ENCODE peak calls at places on chromosomes 1 and 21, in seven cellular contexts. One of them, this sample, is unnamed.

GRCh38 chr1:58650141-58650540 is 49.7 kb downstream of the MYSM1 start:
- DNase-seq in WTC11: no peak
- DNase-seq in K562: no peak
- DNase-seq in SK-N-SH: no peak
- DNase-seq in IMR-90: peak
- DNase-seq in H1: no peak
- DNase-seq in GM12878: no peak
- DNase-seq in this sample: no peak

GRCh38 chr1:187877220-187877619 is 1048.5 kb downstream of the PLA2G4A start:
- DNase-seq in WTC11: no peak
- DNase-seq in K562: no peak
- DNase-seq in SK-N-SH: no peak
- DNase-seq in IMR-90: no peak
- DNase-seq in H1: no peak
- DNase-seq in GM12878: no peak
- DNase-seq in this sample: no peak

GRCh38 chr21:41876396-41876795 is 2.7 kb downstream of the PRDM15 start:
- DNase-seq in WTC11: no peak
- DNase-seq in K562: no peak
- DNase-seq in SK-N-SH: no peak
- DNase-seq in IMR-90: no peak
- DNase-seq in H1: no peak
- DNase-seq in GM12878: no peak
- DNase-seq in this sample: no peak

GRCh38 chr1:177209357-177209756 is 38.6 kb downstream of the BRINP2 start:
- DNase-seq in WTC11: no peak
- DNase-seq in K562: no peak
- DNase-seq in SK-N-SH: no peak
- DNase-seq in IMR-90: peak
- DNase-seq in H1: no peak
- DNase-seq in GM12878: no peak
- DNase-seq in this sample: peak

GRCh38 chr1:156999596-157000320 is 45.8 kb downstream of the ARHGEF11 start:
- DNase-seq in WTC11: no peak
- DNase-seq in K562: no peak
- DNase-seq in SK-N-SH: no peak
- DNase-seq in IMR-90: no peak
- DNase-seq in H1: no peak
- DNase-seq in GM12878: no peak
- DNase-seq in this sample: no peak

GRCh38 chr1:186208405-186209129 is 166.5 kb downstream of the TPR start:
- DNase-seq in WTC11: no peak
- DNase-seq in K562: no peak
- DNase-seq in SK-N-SH: no peak
- DNase-seq in IMR-90: peak
- DNase-seq in H1: no peak
- DNase-seq in GM12878: no peak
- DNase-seq in this sample: no peak

GRCh38 chr1:4140241-4140640 is 240.2 kb upstream of the C1orf174 start:
- DNase-seq in WTC11: no peak
- DNase-seq in K562: no peak
- DNase-seq in SK-N-SH: no peak
- DNase-seq in IMR-90: no peak
- DNase-seq in H1: no peak
- DNase-seq in GM12878: no peak
- DNase-seq in this sample: no peak

GRCh38 chr1:21736876-21737275 is 46.1 kb downstream of the USP48 start:
- DNase-seq in WTC11: no peak
- DNase-seq in K562: no peak
- DNase-seq in SK-N-SH: no peak
- DNase-seq in IMR-90: no peak
- DNase-seq in H1: no peak
- DNase-seq in GM12878: no peak
- DNase-seq in this sample: no peak

GRCh38 chr1:221839794-221840395 is 98.0 kb upstream of the DUSP10 start:
- DNase-seq in WTC11: no peak
- DNase-seq in K562: no peak
- DNase-seq in SK-N-SH: no peak
- DNase-seq in IMR-90: peak
- DNase-seq in H1: no peak
- DNase-seq in GM12878: peak
- DNase-seq in this sample: peak

GRCh38 chr1:168636200-168636599 is 59.8 kb downstream of the XCL1 start:
- DNase-seq in WTC11: no peak
- DNase-seq in K562: no peak
- DNase-seq in SK-N-SH: no peak
- DNase-seq in IMR-90: no peak
- DNase-seq in H1: no peak
- DNase-seq in GM12878: no peak
- DNase-seq in this sample: no peak

GRCh38 chr1:2382621-2383361 is 8.6 kb downstream of the MORN1 start:
- DNase-seq in WTC11: peak
- DNase-seq in K562: peak
- DNase-seq in SK-N-SH: peak
- DNase-seq in IMR-90: no peak
- DNase-seq in H1: no peak
- DNase-seq in GM12878: no peak
- DNase-seq in this sample: peak

GRCh38 chr21:14850394-14850793 is 214.4 kb downstream of the NRIP1 start:
- DNase-seq in WTC11: no peak
- DNase-seq in K562: no peak
- DNase-seq in SK-N-SH: no peak
- DNase-seq in IMR-90: peak
- DNase-seq in H1: no peak
- DNase-seq in GM12878: no peak
- DNase-seq in this sample: no peak

GRCh38 chr1:8814870-8815269 is 2.6 kb downstream of the RERE start:
- DNase-seq in WTC11: no peak
- DNase-seq in K562: peak
- DNase-seq in SK-N-SH: peak
- DNase-seq in IMR-90: no peak
- DNase-seq in H1: no peak
- DNase-seq in GM12878: no peak
- DNase-seq in this sample: no peak

GRCh38 chr1:91844862-91845528 is 41.0 kb downstream of the TGFBR3 start:
- DNase-seq in WTC11: no peak
- DNase-seq in K562: no peak
- DNase-seq in SK-N-SH: no peak
- DNase-seq in IMR-90: peak
- DNase-seq in H1: no peak
- DNase-seq in GM12878: no peak
- DNase-seq in this sample: peak

GRCh38 chr1:20693623-20694022 is 24.2 kb downstream of the KIF17 start:
- DNase-seq in WTC11: no peak
- DNase-seq in K562: no peak
- DNase-seq in SK-N-SH: no peak
- DNase-seq in IMR-90: no peak
- DNase-seq in H1: no peak
- DNase-seq in GM12878: no peak
- DNase-seq in this sample: no peak

GRCh38 chr1:184982002-184982954 is 8.0 kb upstream of the NIBAN1 start:
- DNase-seq in WTC11: peak
- DNase-seq in K562: peak
- DNase-seq in SK-N-SH: peak
- DNase-seq in IMR-90: peak
- DNase-seq in H1: no peak
- DNase-seq in GM12878: no peak
- DNase-seq in this sample: peak

GRCh38 chr1:43056981-43057391 is 98.3 kb upstream of the SLC2A1 start:
- DNase-seq in WTC11: no peak
- DNase-seq in K562: no peak
- DNase-seq in SK-N-SH: no peak
- DNase-seq in IMR-90: peak
- DNase-seq in H1: no peak
- DNase-seq in GM12878: no peak
- DNase-seq in this sample: no peak

GRCh38 chr1:36199934-36200741 is 24.1 kb upstream of the THRAP3 start:
- DNase-seq in WTC11: no peak
- DNase-seq in K562: no peak
- DNase-seq in SK-N-SH: no peak
- DNase-seq in IMR-90: peak
- DNase-seq in H1: no peak
- DNase-seq in GM12878: no peak
- DNase-seq in this sample: no peak

GRCh38 chr1:114455102-114455785 is 55.8 kb downstream of the TRIM33 start:
- DNase-seq in WTC11: no peak
- DNase-seq in K562: no peak
- DNase-seq in SK-N-SH: no peak
- DNase-seq in IMR-90: peak
- DNase-seq in H1: no peak
- DNase-seq in GM12878: no peak
- DNase-seq in this sample: no peak

GRCh38 chr1:62953643-62954042 is 169.7 kb downstream of the ATG4C start:
- DNase-seq in WTC11: no peak
- DNase-seq in K562: no peak
- DNase-seq in SK-N-SH: no peak
- DNase-seq in IMR-90: no peak
- DNase-seq in H1: no peak
- DNase-seq in GM12878: no peak
- DNase-seq in this sample: no peak

GRCh38 chr1:151166506-151166956 is 587 bp downstream of the SCNM1 start:
- DNase-seq in WTC11: no peak
- DNase-seq in K562: no peak
- DNase-seq in SK-N-SH: peak
- DNase-seq in IMR-90: peak
- DNase-seq in H1: no peak
- DNase-seq in GM12878: no peak
- DNase-seq in this sample: peak

GRCh38 chr21:37855568-37856391 is 60.5 kb downstream of the KCNJ6 start:
- DNase-seq in WTC11: no peak
- DNase-seq in K562: no peak
- DNase-seq in SK-N-SH: no peak
- DNase-seq in IMR-90: peak
- DNase-seq in H1: no peak
- DNase-seq in GM12878: no peak
- DNase-seq in this sample: no peak

GRCh38 chr1:27166351-27166802 is 11.5 kb upstream of the SLC9A1 start:
- DNase-seq in WTC11: no peak
- DNase-seq in K562: no peak
- DNase-seq in SK-N-SH: no peak
- DNase-seq in IMR-90: peak
- DNase-seq in H1: no peak
- DNase-seq in GM12878: no peak
- DNase-seq in this sample: no peak

GRCh38 chr1:226882187-226882586 is 11.8 kb downstream of the PSEN2 start:
- DNase-seq in WTC11: no peak
- DNase-seq in K562: no peak
- DNase-seq in SK-N-SH: no peak
- DNase-seq in IMR-90: no peak
- DNase-seq in H1: no peak
- DNase-seq in GM12878: no peak
- DNase-seq in this sample: no peak

GRCh38 chr1:59171788-59172187 is 125.1 kb upstream of the FGGY start:
- DNase-seq in WTC11: no peak
- DNase-seq in K562: no peak
- DNase-seq in SK-N-SH: no peak
- DNase-seq in IMR-90: no peak
- DNase-seq in H1: no peak
- DNase-seq in GM12878: no peak
- DNase-seq in this sample: no peak

GRCh38 chr1:43421976-43422750 is 31.6 kb downstream of the HYI start:
- DNase-seq in WTC11: peak
- DNase-seq in K562: no peak
- DNase-seq in SK-N-SH: no peak
- DNase-seq in IMR-90: no peak
- DNase-seq in H1: peak
- DNase-seq in GM12878: no peak
- DNase-seq in this sample: no peak

GRCh38 chr1:247840819-247841218 is 877 bp downstream of the OR11L1 start:
- DNase-seq in WTC11: no peak
- DNase-seq in K562: no peak
- DNase-seq in SK-N-SH: no peak
- DNase-seq in IMR-90: no peak
- DNase-seq in H1: no peak
- DNase-seq in GM12878: no peak
- DNase-seq in this sample: no peak
- TF ChIP-seq USF2 in WTC11: no peak
- TF ChIP-seq USF2 in K562: no peak
- TF ChIP-seq USF2 in SK-N-SH: no peak
- TF ChIP-seq USF2 in IMR-90: no peak
- TF ChIP-seq USF2 in H1: no peak
- TF ChIP-seq USF2 in GM12878: no peak
- TF ChIP-seq USF2 in this sample: no peak

GRCh38 chr1:53246261-53247134 is 8.2 kb upstream of the MAGOH start:
- DNase-seq in WTC11: no peak
- DNase-seq in K562: no peak
- DNase-seq in SK-N-SH: no peak
- DNase-seq in IMR-90: peak
- DNase-seq in H1: no peak
- DNase-seq in GM12878: no peak
- DNase-seq in this sample: no peak
- TF ChIP-seq USF2 in WTC11: no peak
- TF ChIP-seq USF2 in K562: no peak
- TF ChIP-seq USF2 in SK-N-SH: no peak
- TF ChIP-seq USF2 in IMR-90: no peak
- TF ChIP-seq USF2 in H1: no peak
- TF ChIP-seq USF2 in GM12878: no peak
- TF ChIP-seq USF2 in this sample: no peak

GRCh38 chr1:34884961-34885360 is 25.4 kb upstream of the SMIM12 start:
- DNase-seq in WTC11: peak
- DNase-seq in K562: no peak
- DNase-seq in SK-N-SH: no peak
- DNase-seq in IMR-90: no peak
- DNase-seq in H1: no peak
- DNase-seq in GM12878: no peak
- DNase-seq in this sample: peak

GRCh38 chr1:34884536-34884935 is 25.0 kb upstream of the SMIM12 start:
- DNase-seq in WTC11: no peak
- DNase-seq in K562: no peak
- DNase-seq in SK-N-SH: no peak
- DNase-seq in IMR-90: no peak
- DNase-seq in H1: no peak
- DNase-seq in GM12878: no peak
- DNase-seq in this sample: no peak

GRCh38 chr1:34889705-34890104 is 30.2 kb upstream of the SMIM12 start:
- DNase-seq in WTC11: no peak
- DNase-seq in K562: no peak
- DNase-seq in SK-N-SH: no peak
- DNase-seq in IMR-90: no peak
- DNase-seq in H1: no peak
- DNase-seq in GM12878: no peak
- DNase-seq in this sample: no peak

GRCh38 chr1:34887593-34887992 is 28.0 kb upstream of the SMIM12 start:
- DNase-seq in WTC11: no peak
- DNase-seq in K562: no peak
- DNase-seq in SK-N-SH: no peak
- DNase-seq in IMR-90: no peak
- DNase-seq in H1: no peak
- DNase-seq in GM12878: no peak
- DNase-seq in this sample: no peak

GRCh38 chr1:34885405-34886247 is 26.1 kb upstream of the SMIM12 start:
- DNase-seq in WTC11: peak
- DNase-seq in K562: peak
- DNase-seq in SK-N-SH: no peak
- DNase-seq in IMR-90: no peak
- DNase-seq in H1: peak
- DNase-seq in GM12878: no peak
- DNase-seq in this sample: no peak
- TF ChIP-seq USF2 in WTC11: peak
- TF ChIP-seq USF2 in K562: no peak
- TF ChIP-seq USF2 in SK-N-SH: no peak
- TF ChIP-seq USF2 in IMR-90: no peak
- TF ChIP-seq USF2 in H1: no peak
- TF ChIP-seq USF2 in GM12878: no peak
- TF ChIP-seq USF2 in this sample: no peak

GRCh38 chr1:167601442-167602380 is 28.3 kb upstream of the RCSD1 start:
- DNase-seq in WTC11: no peak
- DNase-seq in K562: no peak
- DNase-seq in SK-N-SH: peak
- DNase-seq in IMR-90: no peak
- DNase-seq in H1: no peak
- DNase-seq in GM12878: no peak
- DNase-seq in this sample: no peak
- TF ChIP-seq USF2 in WTC11: no peak
- TF ChIP-seq USF2 in K562: no peak
- TF ChIP-seq USF2 in SK-N-SH: no peak
- TF ChIP-seq USF2 in IMR-90: no peak
- TF ChIP-seq USF2 in H1: no peak
- TF ChIP-seq USF2 in GM12878: no peak
- TF ChIP-seq USF2 in this sample: no peak

This sample was measured in A549.